ENCODE peak calls at places on chromosomes 13 and 19, in five cellular contexts. I is fibroblast of villous mesenchyme, K is fibroblast of lung, C is astrocyte of the spinal cord, Q is AG04450. O is an unnamed sample.

GRCh38 chr19:5520501-5520900 is 47.3 kb downstream of the TINCR start:
- DNase-seq in I (no peak), K (no peak), C (no peak), Q (no peak), O (no peak)

GRCh38 chr19:32018014-32018413 is 327.4 kb upstream of the ZNF507 start:
- DNase-seq in I (peak; percentile 2), K (peak; percentile 85), C (peak; percentile 50), Q (no peak), O (peak; percentile 58)

GRCh38 chr13:29954082-29955043 is 103.9 kb upstream of the UBL3 start:
- DNase-seq in I (no peak), K (no peak), C (no peak), Q (no peak), O (no peak)

GRCh38 chr13:32045963-32046785 is 14.6 kb downstream of the FRY start:
- DNase-seq in I (peak; percentile 71), K (peak; percentile 54), C (peak; percentile 46), Q (no peak), O (peak; percentile 53)

GRCh38 chr13:73365240-73365639 is 306.4 kb downstream of the KLF5 start:
- DNase-seq in I (no peak), K (no peak), C (no peak), Q (no peak), O (no peak)

GRCh38 chr19:3053218-3053621 is 9.1 kb downstream of the TLE5 start:
- DNase-seq in I (no peak), K (no peak), C (no peak), Q (no peak), O (no peak)

GRCh38 chr19:28359819-28360414 is 853.0 kb downstream of the UQCRFS1 start:
- DNase-seq in I (no peak), K (no peak), C (no peak), Q (no peak), O (no peak)

GRCh38 chr19:32977269-32977668 is 5.2 kb downstream of the FAAP24 start:
- DNase-seq in I (no peak), K (no peak), C (no peak), Q (no peak), O (no peak)

GRCh38 chr13:40522234-40522633 is 144.2 kb downstream of the FOXO1 start:
- DNase-seq in I (no peak), K (peak; percentile 36), C (no peak), Q (no peak), O (no peak)

GRCh38 chr19:10095622-10095947 is 6.9 kb downstream of the ANGPTL6 start:
- DNase-seq in I (no peak), K (no peak), C (no peak), Q (no peak), O (no peak)
- H3K4me3 ChIP-seq in I (peak overlapping the region; percentile 47), K (no peak overlapping the region), C (no peak overlapping the region), Q (peak overlapping the region; percentile 29), O (no peak overlapping the region)

GRCh38 chr19:49417090-49417489 is 6.2 kb downstream of the PTH2 start:
- DNase-seq in I (no peak), K (no peak), C (no peak), Q (no peak), O (no peak)

GRCh38 chr19:49413348-49413747 is 9.9 kb downstream of the PTH2 start:
- DNase-seq in I (no peak), K (peak; percentile 32), C (no peak), Q (no peak), O (peak; percentile 43)

GRCh38 chr19:49415102-49415809 is 8.0 kb downstream of the PTH2 start:
- DNase-seq in I (peak; percentile 28), K (no peak), C (no peak), Q (no peak), O (peak; percentile 83)

GRCh38 chr19:49414256-49414655 is 9.0 kb downstream of the PTH2 start:
- DNase-seq in I (no peak), K (no peak), C (no peak), Q (no peak), O (no peak)

GRCh38 chr19:49415810-49416200 is 7.4 kb downstream of the PTH2 start:
- DNase-seq in I (no peak), K (no peak), C (no peak), Q (no peak), O (no peak)
- TF ChIP-seq CTCF in I (no peak), K (no peak), C (no peak), Q (no peak), O (no peak)

GRCh38 chr13:68064371-68064770 is 834.2 kb upstream of the PCDH9 start:
- DNase-seq in I (no peak), K (peak; percentile 12), C (no peak), Q (no peak), O (no peak)

GRCh38 chr13:68066879-68067513 is 836.9 kb upstream of the PCDH9 start:
- DNase-seq in I (no peak), K (no peak), C (no peak), Q (no peak), O (no peak)

DNA sequence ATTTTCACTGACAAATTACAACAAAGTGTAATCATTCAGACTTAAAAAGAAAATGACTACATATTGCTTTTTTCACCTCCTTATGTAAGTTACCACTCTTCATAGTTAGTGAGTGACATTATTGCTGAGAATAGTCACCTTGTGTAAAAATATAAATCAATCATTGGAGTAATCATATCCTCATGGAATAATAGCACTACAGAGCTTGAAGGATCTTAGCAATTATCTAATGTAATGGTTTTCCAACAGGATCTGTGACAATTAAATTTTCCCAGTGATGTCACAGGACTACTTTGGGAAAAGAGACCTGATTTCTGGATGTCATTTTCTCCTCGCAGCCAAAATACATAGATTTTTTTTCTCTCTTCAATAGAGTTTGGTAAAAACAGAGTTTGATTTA is 833.0 kb upstream of the PCDH9 start:
- DNase-seq in I (no peak), K (no peak), C (no peak), Q (no peak), O (no peak)
- H3K4me3 ChIP-seq in I (no peak overlapping the region), K (no peak overlapping the region), C (no peak overlapping the region), Q (no peak overlapping the region), O (no peak overlapping the region)

GRCh38 chr19:30549151-30549550 is 177.0 kb downstream of the ZNF536 start:
- DNase-seq in I (no peak), K (no peak), C (no peak), Q (no peak), O (no peak)
- TF ChIP-seq CTCF in I (no peak), K (no peak), C (no peak), Q (no peak), O (no peak)

GRCh38 chr13:106570354-106570822 is 2.5 kb upstream of the ARGLU1 start:
- DNase-seq in I (peak; percentile 72), K (peak; percentile 78), C (no peak), Q (no peak), O (peak; percentile 81)
- H3K4me3 ChIP-seq in I (peak overlapping the region; percentile 29), K (peak overlapping the region; percentile 38), C (no peak overlapping the region), Q (no peak overlapping the region), O (peak overlapping the region; percentile 27)

DNA sequence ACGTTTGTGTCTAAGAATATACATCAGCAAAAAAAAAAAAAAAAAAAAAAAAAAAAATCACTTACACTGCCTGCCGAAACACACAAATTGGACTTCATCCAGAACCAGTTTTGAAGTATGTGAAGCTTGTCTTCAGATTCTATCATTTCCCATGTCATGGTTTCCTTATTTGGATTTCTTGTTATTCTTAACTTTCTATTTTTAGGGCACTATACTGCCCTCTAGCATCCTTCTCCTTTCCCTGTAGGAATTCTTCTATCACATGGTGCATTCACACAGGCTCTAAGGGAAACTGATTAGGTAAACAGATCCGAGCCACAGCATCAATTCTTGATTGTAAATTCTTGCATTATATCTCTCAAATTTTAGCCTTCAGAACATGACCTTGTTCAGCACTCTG is 1507.5 kb downstream of the OLFM4 start:
- DNase-seq in I (no peak), K (no peak), C (no peak), Q (no peak), O (no peak)
- TF ChIP-seq CTCF in I (no peak), K (no peak), C (no peak), Q (no peak), O (no peak)

DNA sequence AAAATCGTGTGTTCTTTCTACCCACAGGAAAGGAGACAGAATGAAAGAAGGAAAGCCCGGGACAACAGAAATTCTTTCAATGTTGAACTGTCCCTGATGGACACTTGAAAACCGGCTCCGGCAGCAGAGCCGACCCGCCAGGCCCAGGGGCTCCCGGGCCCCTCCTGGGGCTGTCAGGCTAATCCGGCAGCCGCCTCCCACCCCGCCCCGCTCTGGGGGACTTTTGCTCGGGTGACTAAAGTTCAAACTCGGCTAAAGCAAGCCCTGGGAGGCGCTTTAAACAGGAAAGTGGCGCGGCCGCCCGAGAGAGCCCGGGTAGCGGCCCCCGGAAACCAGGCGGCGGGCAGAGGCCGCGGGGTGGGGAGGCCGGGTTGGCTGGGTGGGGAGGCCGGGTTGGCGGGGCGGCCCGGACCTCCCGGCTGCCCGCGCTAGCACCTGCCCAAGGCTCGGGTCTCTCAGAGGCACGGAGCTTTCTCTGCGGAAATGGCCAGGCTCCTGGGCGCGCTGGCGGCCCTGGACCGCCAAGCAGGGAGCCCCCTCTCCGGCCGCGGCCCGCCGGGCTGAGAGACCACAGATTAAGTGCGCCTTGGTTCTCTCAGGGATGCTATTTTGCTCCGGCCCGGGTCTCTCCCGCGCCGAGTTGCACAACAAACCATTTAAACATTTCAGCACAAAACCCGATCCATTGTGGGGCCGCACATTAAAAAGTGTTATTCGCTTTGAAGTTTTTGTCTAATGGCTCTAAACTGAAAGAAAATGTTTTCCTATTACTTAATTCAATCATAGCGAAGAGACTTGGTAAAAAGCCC is 2.6 kb upstream of the GSX1 start:
- DNase-seq in I (no peak), K (no peak), C (no peak), Q (no peak), O (no peak)
- H3K4me3 ChIP-seq in I (no peak overlapping the region), K (no peak overlapping the region), C (no peak overlapping the region), Q (no peak overlapping the region), O (no peak overlapping the region)

DNA sequence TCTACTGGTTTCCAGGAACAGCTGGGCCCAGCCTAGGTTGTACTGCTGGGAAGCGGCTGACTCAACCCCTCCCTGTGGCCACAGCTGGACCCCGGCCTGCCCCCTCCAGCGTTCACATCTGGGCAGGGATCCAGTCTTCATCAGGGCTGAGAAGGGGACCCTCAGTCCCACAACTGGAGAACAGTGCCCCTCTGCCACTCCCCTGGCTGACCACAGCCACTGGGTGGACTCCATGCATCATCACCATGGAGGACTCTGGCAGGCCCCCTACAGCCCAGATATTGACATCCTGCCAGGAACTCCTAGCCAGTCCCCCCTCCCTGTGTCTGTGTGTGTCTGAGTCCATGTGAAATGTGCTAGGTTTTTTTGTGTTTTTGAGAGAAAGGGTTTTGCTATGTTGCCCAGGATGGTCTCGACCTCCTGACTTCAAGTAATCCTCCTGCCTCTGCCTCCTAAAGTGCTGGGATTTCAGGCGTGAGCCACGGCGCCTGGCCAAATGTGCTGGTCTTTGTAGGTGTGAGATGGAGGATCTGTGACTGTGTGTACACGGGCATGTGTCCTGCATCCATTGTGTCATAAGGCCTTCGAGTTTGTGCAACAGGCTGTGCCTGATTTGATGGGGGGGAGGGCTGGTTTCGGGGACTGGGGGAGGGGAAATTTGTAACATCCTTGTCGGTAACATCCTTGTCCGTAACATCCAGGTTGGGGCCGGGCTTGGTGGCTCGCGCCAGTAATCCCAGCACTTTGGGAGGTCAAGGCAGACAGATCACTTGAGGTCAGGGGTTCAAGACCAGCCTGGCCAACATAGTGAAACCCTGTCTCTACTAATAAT is 4.0 kb upstream of the HOOK2 start:
- DNase-seq in I (peak; percentile 87), K (peak; percentile 85), C (peak; percentile 95), Q (no peak), O (peak; percentile 93)
- TF ChIP-seq CTCF in I (no peak), K (no peak), C (no peak), Q (no peak), O (no peak)

O was measured in fibroblast of mammary gland.